ENCODE peak calls at places on chromosomes 13 and 19, in four cellular contexts. C is cardiac muscle cell, K is endodermal cell, Q is SK-N-SH. S is an unnamed sample. For H3K4me1, the result is how much of the 10 kb centered on the place peaks cover.

GRCh38 chr13:111325146-111325890 is 4.9 kb downstream of the TEX29 start:
- DNase-seq in C (no peak), K (no peak), Q (peak), S (no peak)

GRCh38 chr13:75612354-75612753 is 23.8 kb upstream of the LMO7 start:
- DNase-seq in C (no peak), K (no peak), Q (no peak), S (no peak)

GRCh38 chr19:47729799-47730520 is 15.4 kb upstream of the NOP53 start:
- DNase-seq in C (peak), K (peak), Q (peak), S (peak)

GRCh38 chr13:61136101-61136500 is 279.5 kb downstream of the PCDH20 start:
- DNase-seq in C (peak), K (no peak), Q (no peak), S (peak)

GRCh38 chr19:46033401-46033800 is 7.4 kb downstream of the IGFL4 start:
- DNase-seq in C (no peak), K (no peak), Q (no peak), S (no peak)

GRCh38 chr13:27349458-27349857 is 75.0 kb upstream of the GTF3A start:
- DNase-seq in C (peak), K (no peak), Q (no peak), S (no peak)

GRCh38 chr13:32228330-32229041 is 86.7 kb downstream of the ZAR1L start:
- DNase-seq in C (peak), K (no peak), Q (no peak), S (peak)

GRCh38 chr13:44120814-44121505 is 241.3 kb downstream of the LACC1 start:
- DNase-seq in C (no peak), K (no peak), Q (no peak), S (no peak)

GRCh38 chr19:40549007-40549708 is 27.5 kb upstream of the SHKBP1 start:
- DNase-seq in C (peak), K (peak), Q (peak), S (peak)

GRCh38 chr13:52405369-52405766 is 604 bp downstream of the THSD1 start:
- DNase-seq in C (no peak), K (peak), Q (peak), S (no peak)

GRCh38 chr19:14530005-14530348 is 583 bp downstream of the TECR start:
- DNase-seq in C (no peak), K (no peak), Q (no peak), S (peak)

GRCh38 chr19:12052571-12053169 is at the start of gene ZNF878:
- DNase-seq in C (peak), K (peak), Q (peak), S (peak)

GRCh38 chr19:8567522-8568172 is 9.6 kb downstream of the MYO1F start:
- DNase-seq in C (no peak), K (no peak), Q (no peak), S (no peak)

GRCh38 chr19:4531562-4532165 is 3.4 kb downstream of the PLIN5 start:
- DNase-seq in C (no peak), K (no peak), Q (peak), S (no peak)

GRCh38 chr19:18759435-18760426 is 31.4 kb downstream of the COMP start:
- DNase-seq in C (no peak), K (no peak), Q (no peak), S (no peak)
- H3K4me1 ChIP-seq in C (under half), K (under half), Q (half or more), S (under half)

DNA sequence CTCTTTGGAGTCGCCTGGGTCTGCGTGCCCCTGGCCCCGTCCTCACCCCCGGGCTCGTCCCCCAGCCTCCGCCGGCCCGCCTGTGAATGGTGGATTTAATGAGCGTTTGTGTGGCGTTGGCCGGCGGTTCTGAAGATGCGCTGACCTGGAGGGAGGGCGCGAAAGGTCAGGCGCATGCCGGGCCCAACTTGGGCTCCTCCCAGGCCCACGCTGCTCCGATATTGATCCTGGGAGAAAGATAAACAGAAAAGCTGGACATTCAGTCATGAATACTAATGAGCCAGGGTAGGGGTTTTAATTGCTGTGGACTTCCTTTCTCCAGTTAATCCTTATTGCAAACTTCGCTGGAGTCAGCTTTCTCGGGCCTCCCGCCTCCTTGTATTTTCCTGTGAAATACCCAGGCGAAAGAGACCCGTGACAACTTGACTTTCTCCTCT is 10.2 kb downstream of the ZIC2 start:
- DNase-seq in C (no peak), K (no peak), Q (no peak), S (no peak)
- H3K4me3 ChIP-seq in C (no peak), K (no peak), Q (no peak), S (no peak)

DNA sequence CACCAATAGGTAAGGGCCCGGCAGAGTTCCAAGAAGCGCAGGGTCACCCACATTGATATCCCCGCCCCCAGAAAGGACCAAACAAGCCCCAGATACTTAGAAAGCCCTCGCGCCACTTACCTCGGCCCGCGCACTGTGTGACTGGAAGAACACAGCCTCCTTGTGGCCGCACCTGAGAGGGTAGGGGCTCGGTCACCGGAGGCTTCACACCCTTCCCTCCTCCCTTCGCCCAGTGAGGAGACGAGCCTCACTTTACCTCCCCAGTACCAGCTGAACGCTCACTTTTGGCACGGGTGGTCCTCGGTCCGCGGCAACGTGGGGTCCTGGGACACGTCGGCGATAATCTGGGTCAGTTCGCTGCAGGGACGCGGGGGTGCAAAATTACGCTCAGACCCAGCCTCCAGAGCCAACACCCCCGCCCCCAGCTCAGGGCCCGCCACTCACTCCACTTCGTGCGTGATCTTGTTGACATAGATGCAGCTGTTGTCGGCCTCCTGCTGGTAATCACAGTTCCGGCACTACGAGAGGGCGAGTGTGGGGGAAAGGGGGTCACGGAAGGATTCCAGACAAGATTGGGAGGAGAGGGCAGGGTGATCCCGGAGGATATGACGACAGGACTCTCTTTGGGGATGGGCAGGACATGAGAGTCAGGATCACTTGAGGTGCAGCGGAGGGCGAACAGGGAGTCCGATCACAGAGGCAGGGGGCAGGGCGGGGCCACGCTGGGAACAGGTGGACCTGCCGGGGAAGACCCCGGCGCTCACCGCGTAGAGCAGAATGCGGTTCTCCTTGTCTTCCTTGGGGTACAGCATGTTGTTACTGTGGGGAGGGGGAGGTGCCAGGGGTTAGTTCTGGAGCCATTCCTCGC is 546 bp downstream of the POLR2I start:
- DNase-seq in C (peak), K (peak), Q (peak), S (peak)
- TF ChIP-seq CTCF in C (no peak), K (peak), Q (peak), S (peak)

GRCh38 chr19:29635963-29636362 is 29.3 kb upstream of the PLEKHF1 start:
- DNase-seq in C (no peak), K (no peak), Q (no peak), S (no peak)
- H3K4me1 ChIP-seq in C (under half), K (under half), Q (under half), S (under half)

GRCh38 chr13:97234742-97235141 is 12.6 kb downstream of the MBNL2 start:
- DNase-seq in C (no peak), K (no peak), Q (no peak), S (no peak)
- H3K4me3 ChIP-seq in C (no peak), K (no peak), Q (no peak), S (no peak)

GRCh38 chr13:38417727-38418126 is 68.1 kb downstream of the UFM1 start:
- DNase-seq in C (peak), K (peak), Q (peak), S (peak)
- TF ChIP-seq CTCF in C (peak), K (peak), Q (peak), S (peak)

GRCh38 chr19:42115219-42115618 is 17.0 kb downstream of the POU2F2 start:
- DNase-seq in C (peak), K (no peak), Q (no peak), S (no peak)
- H3K4me1 ChIP-seq in C (under half), K (under half), Q (under half), S (under half)

GRCh38 chr13:50745542-50745941 is 98.0 kb downstream of the DLEU7 start:
- DNase-seq in C (no peak), K (no peak), Q (no peak), S (no peak)
- H3K4me3 ChIP-seq in C (no peak), K (no peak), Q (no peak), S (no peak)

GRCh38 chr19:1942078-1942933 is 1.3 kb downstream of the CSNK1G2 start:
- DNase-seq in C (peak), K (peak), Q (peak), S (peak)
- TF ChIP-seq CTCF in C (no peak), K (no peak), Q (no peak), S (no peak)

DNA sequence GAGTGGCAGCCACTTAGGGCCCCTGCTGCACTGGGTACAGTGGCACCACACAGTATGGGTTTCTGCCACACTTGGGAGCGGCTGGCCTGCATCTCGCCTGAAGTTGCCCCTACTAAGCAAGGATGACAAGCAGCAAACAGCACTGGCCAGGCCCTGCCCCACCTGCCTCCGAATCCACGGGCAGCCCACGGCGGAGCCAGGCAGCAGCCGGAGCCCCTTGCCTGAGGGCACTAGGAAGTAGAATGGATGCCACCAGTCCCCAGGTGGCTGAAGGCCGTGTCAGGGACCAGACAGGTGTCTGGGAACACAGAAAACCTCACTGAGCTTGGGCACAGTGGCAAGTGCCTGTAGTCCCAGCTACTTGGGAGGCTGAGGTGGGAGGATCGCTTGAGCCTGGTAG is 19.4 kb downstream of the MLLT1 start:
- DNase-seq in C (no peak), K (no peak), Q (no peak), S (no peak)
- H3K4me1 ChIP-seq in C (under half), K (under half), Q (under half), S (under half)

S was measured in Caco-2.